ENCODE peak calls at places on chromosomes 12 and 14, in seven cellular contexts. One of them, this sample, is unnamed.

GRCh38 chr12:103930787-103931536 is 752 bp downstream of the HSP90B1 start:
- DNase-seq in GM23248: peak; percentile 68
- DNase-seq in hepatocyte: peak; percentile 24
- DNase-seq in H1: no peak
- DNase-seq in GM23338: peak; percentile 37
- DNase-seq in endothelial cell of umbilical vein: peak; percentile 40
- DNase-seq in fibroblast of lung: peak; percentile 63
- DNase-seq in this sample: peak; percentile 19

GRCh38 chr14:63982156-63982555 is 129.4 kb downstream of the SYNE2 start:
- DNase-seq in endothelial cell of umbilical vein: no peak
- DNase-seq in hepatocyte: no peak
- DNase-seq in GM23248: no peak
- DNase-seq in GM23338: no peak
- DNase-seq in fibroblast of lung: no peak
- DNase-seq in H1: no peak
- DNase-seq in this sample: no peak

GRCh38 chr14:96925422-96925821 is 128.2 kb downstream of the VRK1 start:
- DNase-seq in H1: no peak
- DNase-seq in fibroblast of lung: no peak
- DNase-seq in GM23248: no peak
- DNase-seq in endothelial cell of umbilical vein: no peak
- DNase-seq in GM23338: no peak
- DNase-seq in hepatocyte: no peak
- DNase-seq in this sample: no peak

GRCh38 chr12:123983822-123984485 is 10.9 kb downstream of the ZNF664 start:
- DNase-seq in fibroblast of lung: peak; percentile 81
- DNase-seq in GM23338: peak; percentile 87
- DNase-seq in endothelial cell of umbilical vein: peak; percentile 60
- DNase-seq in H1: no peak
- DNase-seq in hepatocyte: peak; percentile 83
- DNase-seq in GM23248: peak; percentile 85
- DNase-seq in this sample: peak; percentile 84

GRCh38 chr12:89529738-89530137 is 3.9 kb upstream of the POC1B start:
- DNase-seq in GM23338: peak; percentile 30
- DNase-seq in endothelial cell of umbilical vein: peak; percentile 73
- DNase-seq in GM23248: peak; percentile 71
- DNase-seq in hepatocyte: peak; percentile 55
- DNase-seq in H1: no peak
- DNase-seq in fibroblast of lung: peak; percentile 75
- DNase-seq in this sample: peak; percentile 74

GRCh38 chr14:76644875-76645518 is 116.3 kb upstream of the VASH1 start:
- DNase-seq in hepatocyte: peak; percentile 74
- DNase-seq in H1: peak; percentile 17
- DNase-seq in fibroblast of lung: peak; percentile 15
- DNase-seq in GM23248: peak; percentile 58
- DNase-seq in endothelial cell of umbilical vein: peak; percentile 41
- DNase-seq in GM23338: peak; percentile 84
- DNase-seq in this sample: peak; percentile 50

GRCh38 chr14:105248368-105249174 is at the start of gene BTBD6:
- DNase-seq in endothelial cell of umbilical vein: peak; percentile 84
- DNase-seq in GM23248: peak; percentile 97
- DNase-seq in hepatocyte: peak; percentile 96
- DNase-seq in fibroblast of lung: peak; percentile 78
- DNase-seq in GM23338: peak; percentile 84
- DNase-seq in H1: peak; percentile 33
- DNase-seq in this sample: peak; percentile 90

GRCh38 chr14:31300883-31301282 is 93.3 kb upstream of the HECTD1 start:
- DNase-seq in GM23338: no peak
- DNase-seq in endothelial cell of umbilical vein: no peak
- DNase-seq in hepatocyte: no peak
- DNase-seq in fibroblast of lung: no peak
- DNase-seq in H1: no peak
- DNase-seq in GM23248: no peak
- DNase-seq in this sample: no peak

DNA sequence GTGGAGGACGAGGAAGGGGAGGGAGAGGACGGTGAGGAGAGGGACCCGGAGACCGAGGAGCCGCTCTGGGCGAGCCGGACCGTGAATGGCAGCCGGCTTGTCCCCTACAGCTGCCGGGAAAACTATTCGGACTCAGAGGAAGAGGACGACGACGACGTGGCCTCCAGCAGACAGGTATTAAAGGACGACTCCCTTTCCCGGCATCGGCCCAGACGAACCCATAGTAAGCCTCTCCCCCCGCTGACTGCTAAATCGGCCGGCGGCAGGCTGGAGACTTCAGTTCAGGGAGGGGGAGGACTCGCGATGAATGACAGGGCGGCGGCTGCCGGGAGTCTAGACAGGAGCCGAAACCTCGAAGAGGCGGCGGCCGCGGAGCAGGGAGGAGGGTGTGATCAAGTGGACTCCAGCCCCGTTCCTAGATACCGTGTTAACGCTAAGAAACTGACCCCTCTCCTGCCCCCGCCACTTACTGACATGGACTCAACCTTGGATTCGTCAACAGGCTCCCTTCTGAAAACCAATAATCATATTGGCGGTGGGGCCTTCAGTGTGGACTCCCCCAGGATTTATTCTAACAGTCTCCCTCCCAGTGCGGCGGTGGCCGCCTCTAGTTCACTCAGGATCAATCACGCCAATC is 980 bp downstream of the LEMD3 start:
- DNase-seq in fibroblast of lung: peak; percentile 50
- DNase-seq in endothelial cell of umbilical vein: peak; percentile 73
- DNase-seq in GM23248: peak; percentile 84
- DNase-seq in H1: peak; percentile 9
- DNase-seq in hepatocyte: peak; percentile 82
- DNase-seq in GM23338: peak; percentile 76
- DNase-seq in this sample: peak; percentile 58
- H3K79me2 ChIP-seq in fibroblast of lung: peaks cover 48% of the 10 kb centered on the region
- H3K79me2 ChIP-seq in endothelial cell of umbilical vein: peaks cover 56% of the 10 kb centered on the region
- H3K79me2 ChIP-seq in GM23248: peaks cover 68% of the 10 kb centered on the region
- H3K79me2 ChIP-seq in H1: peaks cover 57% of the 10 kb centered on the region
- H3K79me2 ChIP-seq in hepatocyte: peaks cover 65% of the 10 kb centered on the region
- H3K79me2 ChIP-seq in GM23338: peaks cover 59% of the 10 kb centered on the region
- H3K79me2 ChIP-seq in this sample: peaks cover 60% of the 10 kb centered on the region

DNA sequence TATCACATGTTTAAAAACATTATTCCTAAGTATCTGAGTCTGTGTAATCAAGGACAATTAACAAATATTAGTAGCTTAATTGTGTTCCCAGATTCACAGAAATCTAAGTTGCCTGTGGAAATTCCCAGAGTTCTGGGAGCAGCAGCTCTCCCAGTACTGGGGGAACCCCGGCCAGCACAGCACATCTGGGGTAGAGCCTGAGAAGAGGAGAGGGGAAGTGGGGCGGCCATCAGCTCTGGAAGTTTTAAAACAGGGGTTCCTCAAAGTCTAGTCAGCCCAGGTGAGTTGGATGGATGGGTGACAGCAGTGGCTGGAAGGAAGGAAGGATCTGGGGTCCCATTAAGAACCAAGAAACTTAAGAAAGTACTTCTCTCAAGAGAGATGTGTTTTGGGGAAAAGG is 24.5 kb downstream of the PRICKLE1 start:
- DNase-seq in hepatocyte: no peak
- DNase-seq in GM23248: no peak
- DNase-seq in fibroblast of lung: no peak
- DNase-seq in H1: no peak
- DNase-seq in GM23338: peak; percentile 17
- DNase-seq in endothelial cell of umbilical vein: no peak
- DNase-seq in this sample: no peak
- H3K4me1 ChIP-seq in hepatocyte: no peaks in the 10 kb centered on the region
- H3K4me1 ChIP-seq in GM23248: peaks cover 45% of the 10 kb centered on the region
- H3K4me1 ChIP-seq in fibroblast of lung: no peaks in the 10 kb centered on the region
- H3K4me1 ChIP-seq in H1: no peaks in the 10 kb centered on the region
- H3K4me1 ChIP-seq in GM23338: peaks cover 17% of the 10 kb centered on the region
- H3K4me1 ChIP-seq in endothelial cell of umbilical vein: peaks cover 24% of the 10 kb centered on the region
- H3K4me1 ChIP-seq in this sample: peaks cover 18% of the 10 kb centered on the region

DNA sequence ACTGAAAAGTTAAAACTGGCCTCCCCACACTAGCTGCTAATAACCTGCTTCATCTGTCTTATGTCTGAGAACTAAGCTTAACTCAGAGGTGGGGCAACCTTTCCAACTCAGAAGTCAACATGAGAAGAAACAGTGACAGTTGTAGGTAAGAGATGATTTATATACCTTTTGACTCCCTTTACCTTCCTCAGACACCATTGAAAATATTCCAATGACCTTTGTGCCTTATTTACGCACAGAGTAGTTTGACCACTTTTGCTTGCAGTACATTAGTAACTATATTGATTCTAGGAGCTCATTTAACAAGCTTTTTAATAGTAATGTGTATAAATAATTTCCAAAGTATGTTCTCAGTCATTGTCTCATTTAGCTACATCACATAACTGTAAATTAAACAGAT is 77.6 kb downstream of the ALX1 start:
- DNase-seq in endothelial cell of umbilical vein: no peak
- DNase-seq in H1: no peak
- DNase-seq in hepatocyte: peak; percentile 8
- DNase-seq in GM23248: no peak
- DNase-seq in fibroblast of lung: no peak
- DNase-seq in GM23338: no peak
- DNase-seq in this sample: peak; percentile 78
- TF ChIP-seq EZH2 in endothelial cell of umbilical vein: no peak
- TF ChIP-seq EZH2 in H1: no peak
- TF ChIP-seq EZH2 in hepatocyte: no peak
- TF ChIP-seq EZH2 in GM23248: no peak
- TF ChIP-seq EZH2 in fibroblast of lung: no peak
- TF ChIP-seq EZH2 in GM23338: no peak
- TF ChIP-seq EZH2 in this sample: no peak

GRCh38 chr14:56416213-56416612 is 163.4 kb upstream of the TMEM260 start:
- DNase-seq in hepatocyte: no peak
- DNase-seq in endothelial cell of umbilical vein: no peak
- DNase-seq in H1: no peak
- DNase-seq in GM23338: no peak
- DNase-seq in fibroblast of lung: no peak
- DNase-seq in GM23248: no peak
- DNase-seq in this sample: no peak

GRCh38 chr14:56414231-56414630 is 165.4 kb upstream of the TMEM260 start:
- DNase-seq in fibroblast of lung: no peak
- DNase-seq in hepatocyte: no peak
- DNase-seq in endothelial cell of umbilical vein: peak; percentile 20
- DNase-seq in H1: no peak
- DNase-seq in GM23338: no peak
- DNase-seq in GM23248: no peak
- DNase-seq in this sample: no peak

GRCh38 chr14:56417173-56417572 is 162.4 kb upstream of the TMEM260 start:
- DNase-seq in H1: no peak
- DNase-seq in fibroblast of lung: no peak
- DNase-seq in GM23248: no peak
- DNase-seq in GM23338: no peak
- DNase-seq in hepatocyte: no peak
- DNase-seq in endothelial cell of umbilical vein: no peak
- DNase-seq in this sample: no peak

GRCh38 chr14:56413721-56414120 is 165.9 kb upstream of the TMEM260 start:
- DNase-seq in GM23248: no peak
- DNase-seq in endothelial cell of umbilical vein: no peak
- DNase-seq in H1: no peak
- DNase-seq in fibroblast of lung: no peak
- DNase-seq in hepatocyte: no peak
- DNase-seq in GM23338: no peak
- DNase-seq in this sample: no peak

DNA sequence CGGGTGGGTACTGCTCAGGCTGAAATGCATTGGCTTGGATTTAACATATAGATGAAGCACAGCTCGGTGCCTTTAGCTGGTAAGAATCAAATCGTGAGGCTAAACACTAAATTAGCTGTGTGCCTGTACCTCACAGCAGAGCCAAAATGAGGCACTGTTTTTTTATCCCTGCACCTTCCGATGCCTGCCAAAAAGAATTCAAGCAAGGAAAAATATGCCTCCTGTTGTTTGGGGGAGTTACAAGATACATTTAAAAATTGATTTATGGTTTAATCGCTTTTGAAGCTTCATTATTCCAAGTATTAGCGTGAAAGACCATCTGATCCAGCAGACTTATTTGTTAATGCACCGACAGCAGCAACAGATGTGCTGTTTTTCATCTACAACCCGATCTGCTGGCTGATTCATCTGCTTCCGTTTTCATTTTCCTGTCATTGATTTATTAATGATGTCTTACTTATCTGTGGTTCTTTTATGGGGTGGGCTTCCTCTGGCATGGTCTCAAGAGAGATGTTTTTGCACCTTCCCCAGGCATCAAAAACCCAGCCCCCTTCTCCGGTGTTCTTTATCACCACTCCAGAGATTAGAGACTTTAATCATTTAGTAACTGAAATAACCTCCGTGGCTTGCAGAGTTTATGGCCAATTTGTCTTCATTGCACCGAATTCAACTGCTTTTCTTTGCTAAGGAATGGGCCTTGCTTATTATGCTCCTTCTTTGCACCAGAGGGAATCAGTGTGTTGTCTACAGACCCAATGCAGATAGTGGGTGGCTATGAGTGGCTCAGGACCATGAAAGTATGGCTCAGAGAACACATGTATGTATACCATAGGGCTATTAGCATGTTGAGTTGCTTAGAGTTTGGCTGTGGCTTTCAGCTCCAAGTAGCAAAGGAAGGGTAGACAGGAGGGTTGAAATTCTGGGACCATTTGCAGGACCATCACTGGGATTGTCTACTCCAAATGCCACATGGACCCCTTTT is 166.9 kb upstream of the TMEM260 start:
- DNase-seq in fibroblast of lung: no peak
- DNase-seq in GM23338: no peak
- DNase-seq in H1: no peak
- DNase-seq in hepatocyte: no peak
- DNase-seq in GM23248: no peak
- DNase-seq in endothelial cell of umbilical vein: peak; percentile 79
- DNase-seq in this sample: no peak
- H3K79me2 ChIP-seq in fibroblast of lung: no peaks in the 10 kb centered on the region
- H3K79me2 ChIP-seq in GM23338: no peaks in the 10 kb centered on the region
- H3K79me2 ChIP-seq in H1: no peaks in the 10 kb centered on the region
- H3K79me2 ChIP-seq in hepatocyte: no peaks in the 10 kb centered on the region
- H3K79me2 ChIP-seq in GM23248: no peaks in the 10 kb centered on the region
- H3K79me2 ChIP-seq in endothelial cell of umbilical vein: no peaks in the 10 kb centered on the region
- H3K79me2 ChIP-seq in this sample: no peaks in the 10 kb centered on the region

DNA sequence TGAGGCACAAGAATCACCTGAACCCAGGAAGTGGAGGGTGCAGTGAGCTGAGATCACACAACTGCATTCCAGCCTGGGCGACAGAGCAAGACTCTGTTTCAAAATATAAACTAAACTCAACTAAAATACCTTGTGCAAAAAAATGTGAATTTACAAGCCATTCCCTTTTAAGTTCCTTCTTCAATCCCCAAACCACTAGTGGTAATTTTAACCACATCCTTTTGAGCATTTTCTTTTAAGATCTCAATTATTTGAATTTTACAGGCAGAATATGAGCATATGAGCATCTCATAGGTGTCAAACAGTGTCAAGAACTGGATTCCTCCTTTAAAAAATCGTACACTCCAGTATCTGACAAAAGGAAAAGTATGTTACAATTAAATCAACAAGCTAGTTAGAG is 57.0 kb upstream of the NPFF start:
- DNase-seq in H1: no peak
- DNase-seq in fibroblast of lung: no peak
- DNase-seq in GM23248: no peak
- DNase-seq in hepatocyte: no peak
- DNase-seq in endothelial cell of umbilical vein: no peak
- DNase-seq in GM23338: no peak
- DNase-seq in this sample: no peak
- H3K4me1 ChIP-seq in H1: no peaks in the 10 kb centered on the region
- H3K4me1 ChIP-seq in fibroblast of lung: peaks cover 14% of the 10 kb centered on the region
- H3K4me1 ChIP-seq in GM23248: peaks cover 49% of the 10 kb centered on the region
- H3K4me1 ChIP-seq in hepatocyte: peaks cover 7% of the 10 kb centered on the region
- H3K4me1 ChIP-seq in endothelial cell of umbilical vein: peaks cover 28% of the 10 kb centered on the region
- H3K4me1 ChIP-seq in GM23338: peaks cover 20% of the 10 kb centered on the region
- H3K4me1 ChIP-seq in this sample: peaks cover 32% of the 10 kb centered on the region

This sample was measured in PC-3.